ENCODE peak calls at places on chromosomes 4 and X, in four cellular contexts. G is psoas muscle, B is tibial nerve, S is thoracic aorta. T is an unnamed sample.

GRCh38 chrX:65601530-65602281 is 65.7 kb upstream of the MSN start:
- DNase-seq in G (peak), B (peak), S (peak), T (no peak)

GRCh38 chrX:23389196-23389792 is 54.6 kb downstream of the PTCHD1 start:
- DNase-seq in G (no peak), B (no peak), S (no peak), T (no peak)

GRCh38 chr4:96675916-96676315 is 836.0 kb downstream of the PDHA2 start:
- DNase-seq in G (no peak), B (no peak), S (no peak), T (no peak)

GRCh38 chr4:118865091-118865708 is 23.5 kb upstream of the SYNPO2 start:
- DNase-seq in G (no peak), B (no peak), S (no peak), T (no peak)

GRCh38 chr4:151276787-151277557 is at the start of gene PRSS48:
- DNase-seq in G (peak), B (peak), S (no peak), T (no peak)

GRCh38 chr4:109294006-109294405 is 8.5 kb downstream of the COL25A1 start:
- DNase-seq in G (no peak), B (no peak), S (no peak), T (no peak)

GRCh38 chr4:132683957-132684356 is 465.1 kb upstream of the PCDH10 start:
- DNase-seq in G (no peak), B (no peak), S (no peak), T (no peak)

GRCh38 chr4:26447378-26447777 is 42.9 kb downstream of the CCKAR start:
- DNase-seq in G (no peak), B (no peak), S (no peak), T (no peak)

GRCh38 chrX:45232139-45232538 is 31.5 kb upstream of the DIPK2B start:
- DNase-seq in G (no peak), B (no peak), S (no peak), T (no peak)

GRCh38 chr4:40253906-40254305 is 57.1 kb downstream of the RHOH start:
- DNase-seq in G (no peak), B (no peak), S (no peak), T (no peak)

GRCh38 chr4:78022517-78022916 is 34.6 kb upstream of the FRAS1 start:
- DNase-seq in G (no peak), B (no peak), S (no peak), T (no peak)

GRCh38 chr4:174198396-174199179 is 84.9 kb downstream of the FBXO8 start:
- DNase-seq in G (no peak), B (no peak), S (no peak), T (no peak)

GRCh38 chr4:38069271-38069760 is 109.1 kb downstream of the PTTG2 start:
- DNase-seq in G (no peak), B (no peak), S (no peak), T (peak)

GRCh38 chr4:123325241-123325681 is 71.3 kb upstream of the SPRY1 start:
- DNase-seq in G (no peak), B (no peak), S (no peak), T (no peak)

GRCh38 chrX:10254746-10255145 is 98.0 kb downstream of the CLCN4 start:
- DNase-seq in G (no peak), B (no peak), S (no peak), T (no peak)

GRCh38 chr4:77110707-77111106 is 34.9 kb upstream of the CCNI start:
- DNase-seq in G (no peak), B (no peak), S (no peak), T (no peak)

GRCh38 chr4:107562306-107562705 is 157.7 kb downstream of the PAPSS1 start:
- DNase-seq in G (no peak), B (no peak), S (no peak), T (no peak)

GRCh38 chr4:38354421-38354820 is 309.6 kb upstream of the KLF3 start:
- DNase-seq in G (no peak), B (no peak), S (no peak), T (no peak)

GRCh38 chrX:48938721-48939416 is 18.5 kb downstream of the OTUD5 start:
- DNase-seq in G (no peak), B (no peak), S (no peak), T (no peak)

GRCh38 chr4:186920486-186920885 is 196.8 kb upstream of the FAT1 start:
- DNase-seq in G (no peak), B (no peak), S (no peak), T (no peak)

GRCh38 chr4:86556791-86557415 is 37.2 kb upstream of the PTPN13 start:
- DNase-seq in G (no peak), B (no peak), S (no peak), T (no peak)

GRCh38 chr4:168318266-168318895 is at the start of gene DDX60:
- DNase-seq in G (peak), B (peak), S (peak), T (peak)

GRCh38 chr4:92198711-92199110 is 105.1 kb upstream of the GRID2 start:
- DNase-seq in G (no peak), B (no peak), S (no peak), T (no peak)

GRCh38 chrX:52368368-52369055 is at the start of gene XAGE2:
- DNase-seq in G (no peak), B (no peak), S (no peak), T (no peak)

GRCh38 chr4:3362431-3363287 is 69.8 kb downstream of the RGS12 start:
- DNase-seq in G (no peak), B (no peak), S (no peak), T (peak)

GRCh38 chr4:43882470-43882869 is 566.1 kb downstream of the KCTD8 start:
- DNase-seq in G (no peak), B (no peak), S (no peak), T (no peak)

GRCh38 chr4:47876784-47877183 is 37.6 kb downstream of the NFXL1 start:
- DNase-seq in G (no peak), B (no peak), S (no peak), T (no peak)

GRCh38 chrX:31266172-31267076 is 194.6 kb upstream of the FTHL17 start:
- DNase-seq in G (peak), B (no peak), S (no peak), T (no peak)

GRCh38 chr4:142091085-142091513 is 454.7 kb downstream of the IL15 start:
- DNase-seq in G (no peak), B (peak), S (peak), T (no peak)

GRCh38 chrX:54045563-54046228 is 1.4 kb upstream of the PHF8 start:
- DNase-seq in G (no peak), B (no peak), S (no peak), T (no peak)

GRCh38 chrX:100447563-100448397 is 37.7 kb upstream of the PCDH19 start:
- DNase-seq in G (peak), B (peak), S (no peak), T (no peak)

GRCh38 chrX:52363247-52363883 is 5.5 kb upstream of the XAGE2 start:
- DNase-seq in G (no peak), B (no peak), S (no peak), T (no peak)

GRCh38 chrX:149962859-149963757 is 24.8 kb upstream of the EOLA2 start:
- DNase-seq in G (peak), B (peak), S (no peak), T (no peak)

GRCh38 chr4:15930314-15930713 is 8.2 kb downstream of the FGFBP1 start:
- DNase-seq in G (no peak), B (no peak), S (no peak), T (no peak)

GRCh38 chr4:22190855-22191254 is 242.3 kb upstream of the KCNIP4 start:
- DNase-seq in G (no peak), B (no peak), S (no peak), T (no peak)

GRCh38 chr4:25159837-25160713 is at the start of gene SEPSECS:
- DNase-seq in G (peak), B (peak), S (peak), T (peak)

GRCh38 chr4:25157071-25157470 is 3.2 kb downstream of the SEPSECS start:
- DNase-seq in G (no peak), B (no peak), S (no peak), T (no peak)

GRCh38 chr4:25155957-25156356 is 4.3 kb downstream of the SEPSECS start:
- DNase-seq in G (no peak), B (no peak), S (no peak), T (no peak)

GRCh38 chr4:25158817-25159216 is 1.4 kb downstream of the SEPSECS start:
- DNase-seq in G (no peak), B (no peak), S (no peak), T (no peak)

GRCh38 chr4:25154594-25155265 is 5.5 kb downstream of the SEPSECS start:
- DNase-seq in G (no peak), B (no peak), S (no peak), T (no peak)
- H3K4me3 ChIP-seq in G (no peak), B (no peak), S (no peak), T (no peak)

DNA sequence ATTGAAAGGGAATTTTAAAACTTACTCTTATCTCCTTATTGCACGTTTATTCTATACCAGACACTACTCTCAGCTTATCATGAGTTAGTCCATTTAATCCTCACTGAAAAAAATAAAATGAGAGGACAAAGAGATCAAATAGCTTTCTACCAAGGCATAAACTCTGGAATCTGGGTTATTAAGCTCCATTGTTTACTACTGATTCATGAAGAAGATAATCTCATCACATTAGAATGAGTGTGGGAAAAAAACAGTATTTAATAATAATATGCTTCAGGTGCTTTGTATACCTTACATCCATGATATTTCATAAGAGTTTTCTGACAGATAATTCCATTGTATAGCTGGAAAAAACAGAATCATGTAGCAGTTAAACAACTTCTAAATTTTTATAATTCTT is 1092.6 kb downstream of the TECRL start:
- DNase-seq in G (no peak), B (no peak), S (no peak), T (no peak)
- H3K4me3 ChIP-seq in G (no peak), B (no peak), S (no peak), T (no peak)

GRCh38 chr4:997375-998071 is 4.3 kb upstream of the SLC26A1 start:
- DNase-seq in G (no peak), B (no peak), S (no peak), T (no peak)
- H3K4me3 ChIP-seq in G (peak), B (peak), S (peak), T (peak)

DNA sequence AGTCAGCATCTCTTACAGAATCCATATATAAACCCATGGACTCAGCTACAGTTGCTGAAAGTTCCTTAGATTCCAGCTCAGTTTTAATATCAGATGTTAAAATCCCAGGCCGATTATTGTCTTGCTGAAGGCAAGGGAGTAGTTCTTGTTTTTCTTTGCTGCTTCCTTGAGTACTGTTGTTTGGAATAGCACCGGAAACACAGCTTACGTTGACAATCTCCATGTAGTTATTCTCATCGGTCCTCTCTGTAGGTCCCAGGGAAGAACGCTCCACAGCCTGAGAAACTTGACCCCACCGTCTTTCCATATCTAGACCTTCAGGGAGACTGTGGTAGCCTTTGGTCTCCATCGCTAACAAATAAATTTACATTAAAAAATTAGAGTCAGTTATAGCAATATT is 5.7 kb downstream of the NR3C2 start:
- DNase-seq in G (no peak), B (no peak), S (no peak), T (no peak)
- H3K4me3 ChIP-seq in G (peak), B (no peak), S (no peak), T (no peak)

GRCh38 chrX:37332987-37333658 is 16.0 kb upstream of the PRRG1 start:
- DNase-seq in G (no peak), B (no peak), S (no peak), T (no peak)
- H3K4me3 ChIP-seq in G (peak), B (no peak), S (no peak), T (no peak)

GRCh38 chr4:163810757-163811156 is 316.3 kb downstream of the TMA16 start:
- DNase-seq in G (no peak), B (no peak), S (no peak), T (no peak)
- H3K4me3 ChIP-seq in G (no peak), B (no peak), S (no peak), T (no peak)

GRCh38 chr4:120921456-120922389 is 803 bp downstream of the PRDM5 start:
- DNase-seq in G (peak), B (peak), S (no peak), T (no peak)

GRCh38 chr4:120918788-120919187 is 3.7 kb downstream of the PRDM5 start:
- DNase-seq in G (no peak), B (no peak), S (no peak), T (no peak)

GRCh38 chr4:120922390-120923200 is at the start of gene PRDM5:
- DNase-seq in G (peak), B (peak), S (peak), T (no peak)

GRCh38 chr4:120919358-120919757 is 3.2 kb downstream of the PRDM5 start:
- DNase-seq in G (no peak), B (no peak), S (no peak), T (no peak)

DNA sequence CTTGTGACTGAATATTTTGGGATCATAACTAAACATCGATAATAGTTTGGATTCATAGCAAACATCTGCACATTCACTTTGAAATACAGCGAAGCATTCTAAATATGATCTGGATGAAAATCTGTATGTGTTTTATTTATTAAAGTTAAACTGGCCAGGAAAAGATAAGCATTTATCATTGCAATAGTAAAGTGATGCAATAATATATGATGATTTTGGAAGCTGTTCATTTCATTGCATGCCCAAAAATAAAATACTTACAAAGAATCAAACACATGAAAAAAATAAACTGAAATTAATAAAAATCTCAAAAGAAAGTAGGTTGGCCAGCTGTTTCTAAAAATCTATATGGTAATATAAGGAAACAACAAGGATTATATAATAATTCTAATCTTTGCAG is 1.9 kb downstream of the PRDM5 start:
- DNase-seq in G (no peak), B (no peak), S (no peak), T (no peak)
- H3K4me3 ChIP-seq in G (no peak), B (no peak), S (no peak), T (no peak)

GRCh38 chrX:103586659-103587058 is 1.3 kb downstream of the TCEAL4 start:
- DNase-seq in G (no peak), B (no peak), S (no peak), T (no peak)
- H3K4me3 ChIP-seq in G (peak), B (peak), S (peak), T (peak)

DNA sequence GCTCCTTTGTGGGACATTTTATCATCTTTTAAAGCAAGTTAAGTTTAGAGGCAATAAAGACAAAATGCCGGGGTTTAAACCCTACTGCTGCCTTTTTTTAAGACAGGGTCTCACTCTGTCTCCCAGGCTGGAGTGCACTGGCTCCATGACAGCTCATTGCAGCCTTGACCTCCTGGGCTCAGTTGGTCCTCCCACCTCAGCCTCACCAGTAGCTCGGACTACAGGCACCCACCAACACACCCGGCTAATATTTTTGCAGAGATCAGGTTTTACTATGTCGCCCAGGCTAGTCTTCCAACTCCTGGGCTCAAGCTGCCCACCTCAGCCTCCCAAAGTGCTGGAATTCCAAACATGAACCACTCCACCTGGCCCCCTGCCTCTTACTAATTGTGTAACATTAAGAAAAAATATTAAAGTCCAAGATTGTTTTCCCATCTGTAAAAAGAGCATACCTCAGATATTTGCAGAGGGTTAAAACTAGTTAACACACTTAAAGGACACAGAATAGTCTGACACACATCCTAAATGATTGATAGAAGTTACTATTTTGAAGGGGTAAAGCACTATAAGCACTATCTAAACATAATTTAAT is 9.8 kb downstream of the HNRNPD start:
- DNase-seq in G (no peak), B (no peak), S (no peak), T (no peak)
- H3K4me3 ChIP-seq in G (no peak), B (no peak), S (no peak), T (no peak)

GRCh38 chrX:129777218-129777768 is 2.5 kb upstream of the SASH3 start:
- DNase-seq in G (peak), B (no peak), S (no peak), T (no peak)
- H3K4me3 ChIP-seq in G (no peak), B (peak), S (no peak), T (no peak)

T was measured in esophagus muscularis mucosa.